ENCODE peak calls at places on chromosomes 13 and 19, in seven cellular contexts. I is MV-4-11, C is type B pancreatic cell, E is NCI-H146, L is ascending aorta, P is progenitor cell of endocrine pancreas, G is left colon. U is an unnamed sample.

GRCh38 chr13:32001392-32001768 is 30.2 kb upstream of the FRY start:
- DNase-seq in I (no peak), C (no peak), E (peak; percentile 58), L (no peak), P (no peak), G (no peak), U (no peak)

GRCh38 chr13:48232420-48233096 is 448 bp upstream of the ITM2B start:
- DNase-seq in I (no peak), C (no peak), E (peak; percentile 52), L (no peak), P (no peak), G (peak; percentile 59), U (no peak)

GRCh38 chr13:101514695-101515275 is 62.3 kb downstream of the ITGBL1 start:
- DNase-seq in I (peak; percentile 9), C (no peak), E (peak; percentile 76), L (no peak), P (no peak), G (no peak), U (no peak)

GRCh38 chr13:69243366-69243765 is 864.3 kb upstream of the ATXN8OS start:
- DNase-seq in I (peak; percentile 11), C (no peak), E (peak; percentile 13), L (no peak), P (no peak), G (no peak), U (no peak)

GRCh38 chr13:36815069-36815468 is 4.0 kb upstream of the RFXAP start:
- DNase-seq in I (no peak), C (no peak), E (no peak), L (no peak), P (no peak), G (no peak), U (no peak)

GRCh38 chr19:15280915-15281683 is 48.9 kb upstream of the EPHX3 start:
- DNase-seq in I (peak; percentile 82), C (no peak), E (peak; percentile 39), L (no peak), P (no peak), G (peak; percentile 66), U (no peak)

GRCh38 chr19:41352609-41353465 is 885 bp downstream of the TGFB1 start:
- DNase-seq in I (peak; percentile 65), C (peak; percentile 76), E (peak; percentile 64), L (no peak), P (peak; percentile 41), G (no peak), U (peak; percentile 92)

GRCh38 chr13:30191491-30192100 is 115.8 kb downstream of the KATNAL1 start:
- DNase-seq in I (no peak), C (no peak), E (no peak), L (no peak), P (no peak), G (no peak), U (no peak)

GRCh38 chr19:47895165-47895782 is 9.2 kb upstream of the SULT2A1 start:
- DNase-seq in I (no peak), C (no peak), E (no peak), L (no peak), P (no peak), G (no peak), U (no peak)

GRCh38 chr19:23404676-23405075 is 9.4 kb upstream of the ZNF91 start:
- DNase-seq in I (no peak), C (no peak), E (no peak), L (no peak), P (no peak), G (no peak), U (no peak)

GRCh38 chr13:45409993-45410392 is 8.2 kb downstream of the SLC25A30 start:
- DNase-seq in I (peak; percentile 32), C (no peak), E (no peak), L (no peak), P (no peak), G (no peak), U (no peak)

GRCh38 chr19:31701146-31701545 is 351.9 kb upstream of the TSHZ3 start:
- DNase-seq in I (no peak), C (no peak), E (no peak), L (no peak), P (no peak), G (no peak), U (no peak)

GRCh38 chr13:112888238-112889111 is 80.5 kb upstream of the MCF2L start:
- DNase-seq in I (no peak), C (no peak), E (no peak), L (no peak), P (no peak), G (no peak), U (no peak)

GRCh38 chr13:65677906-65678305 is 1552.2 kb downstream of the PCDH9 start:
- DNase-seq in I (no peak), C (no peak), E (no peak), L (no peak), P (no peak), G (no peak), U (no peak)

GRCh38 chr19:18058208-18059009 is 28.3 kb downstream of the IL12RB1 start:
- DNase-seq in I (peak; percentile 71), C (peak; percentile 89), E (peak; percentile 60), L (no peak), P (peak; percentile 79), G (peak; percentile 62), U (peak; percentile 95)

GRCh38 chr13:53250272-53250875 is 221.8 kb downstream of the OLFM4 start:
- DNase-seq in I (peak; percentile 81), C (no peak), E (peak; percentile 84), L (no peak), P (peak; percentile 12), G (no peak), U (no peak)

GRCh38 chr19:37304190-37304883 is 66.6 kb upstream of the ZNF527 start:
- DNase-seq in I (no peak), C (no peak), E (no peak), L (no peak), P (peak; percentile 47), G (no peak), U (peak; percentile 89)

GRCh38 chr13:59452189-59452588 is 711.5 kb downstream of the DIAPH3 start:
- DNase-seq in I (peak; percentile 85), C (no peak), E (peak; percentile 91), L (no peak), P (no peak), G (no peak), U (no peak)

GRCh38 chr19:45884682-45885555 is 1.0 kb downstream of the IRF2BP1 start:
- DNase-seq in I (no peak), C (no peak), E (peak; percentile 42), L (no peak), P (no peak), G (no peak), U (no peak)

GRCh38 chr13:36430247-36431203 is 1.8 kb upstream of the CCNA1 start:
- DNase-seq in I (no peak), C (no peak), E (no peak), L (no peak), P (no peak), G (no peak), U (no peak)

GRCh38 chr19:5133986-5134595 is 165.2 kb downstream of the KDM4B start:
- DNase-seq in I (no peak), C (no peak), E (no peak), L (no peak), P (no peak), G (no peak), U (no peak)

GRCh38 chr13:59086147-59086546 is 1077.6 kb downstream of the DIAPH3 start:
- DNase-seq in I (no peak), C (no peak), E (no peak), L (no peak), P (no peak), G (no peak), U (no peak)

GRCh38 chr13:34070006-34070405 is 252.1 kb downstream of the RFC3 start:
- DNase-seq in I (no peak), C (no peak), E (no peak), L (no peak), P (no peak), G (no peak), U (no peak)

GRCh38 chr19:9175326-9175725 is 3.5 kb upstream of the OR7D2 start:
- DNase-seq in I (no peak), C (no peak), E (no peak), L (no peak), P (no peak), G (no peak), U (no peak)

GRCh38 chr13:110015253-110015652 is 228.9 kb upstream of the IRS2 start:
- DNase-seq in I (no peak), C (no peak), E (peak; percentile 57), L (no peak), P (no peak), G (no peak), U (no peak)

GRCh38 chr13:112725346-112726017 is 35.6 kb downstream of the ATP11A start:
- DNase-seq in I (peak; percentile 23), C (no peak), E (peak; percentile 80), L (no peak), P (no peak), G (no peak), U (no peak)

GRCh38 chr13:76474356-76474755 is 411.8 kb downstream of the KCTD12 start:
- DNase-seq in I (no peak), C (no peak), E (no peak), L (no peak), P (no peak), G (no peak), U (no peak)

GRCh38 chr13:60009300-60010248 is 154.2 kb downstream of the DIAPH3 start:
- DNase-seq in I (no peak), C (no peak), E (peak; percentile 70), L (no peak), P (no peak), G (peak; percentile 95), U (no peak)

GRCh38 chr13:110409581-110409992 is 102.5 kb downstream of the COL4A2 start:
- DNase-seq in I (no peak), C (no peak), E (no peak), L (no peak), P (no peak), G (no peak), U (no peak)